ENCODE peak calls at places on chromosomes 11 and 22, in ten cellular contexts. Q is RWPE2; D is colonic mucosa; V is naive thymus-derived CD4-positive, alpha-beta T cell; J is stomach; M is H1; L is Peyer's patch; S is thoracic aorta; H is HL-60; N is mammary epithelial cell. R is an unnamed sample.

GRCh38 chr11:15201586-15201985 is 86.9 kb downstream of the INSC start:
- DNase-seq in Q (no peak), D (no peak), V (no peak), J (no peak), M (no peak), L (no peak), S (no peak), H (no peak), N (no peak), R (no peak)

GRCh38 chr11:68418671-68419070 is 41.9 kb upstream of the PPP6R3 start:
- DNase-seq in Q (no peak), D (no peak), V (no peak), J (no peak), M (no peak), L (no peak), S (no peak), H (no peak), N (no peak), R (no peak)

GRCh38 chr22:28885939-28886338 is 2.6 kb downstream of the ZNRF3 start:
- DNase-seq in Q (no peak), D (peak), V (no peak), J (peak), M (no peak), L (no peak), S (no peak), H (no peak), N (no peak), R (no peak)

GRCh38 chr11:45662665-45663485 is 2.5 kb downstream of the CHST1 start:
- DNase-seq in Q (no peak), D (no peak), V (no peak), J (no peak), M (no peak), L (no peak), S (peak), H (no peak), N (peak), R (no peak)

GRCh38 chr22:17501679-17502285 is 61.5 kb upstream of the SLC25A18 start:
- DNase-seq in Q (no peak), D (peak), V (peak), J (no peak), M (no peak), L (no peak), S (no peak), H (peak), N (peak), R (no peak)

GRCh38 chr11:128582496-128583366 is 4.6 kb downstream of the ETS1 start:
- DNase-seq in Q (peak), D (no peak), V (no peak), J (no peak), M (peak), L (no peak), S (no peak), H (peak), N (peak), R (no peak)

GRCh38 chr22:49321477-49322055 is 506.1 kb downstream of the BRD1 start:
- DNase-seq in Q (no peak), D (no peak), V (no peak), J (peak), M (no peak), L (no peak), S (no peak), H (no peak), N (no peak), R (no peak)

GRCh38 chr22:48863965-48864538 is 963.6 kb downstream of the BRD1 start:
- DNase-seq in Q (peak), D (no peak), V (no peak), J (no peak), M (no peak), L (no peak), S (no peak), H (no peak), N (no peak), R (no peak)

GRCh38 chr11:78168539-78169477 is 19.6 kb downstream of the KCTD21 start:
- DNase-seq in Q (no peak), D (peak), V (no peak), J (peak), M (no peak), L (no peak), S (peak), H (no peak), N (no peak), R (no peak)

GRCh38 chr11:33530824-33531223 is 169.8 kb downstream of the C11orf91 start:
- DNase-seq in Q (no peak), D (no peak), V (no peak), J (no peak), M (no peak), L (no peak), S (no peak), H (no peak), N (peak), R (no peak)
- H3K27ac ChIP-seq in Q (no peak), D (no peak), V (no peak), J (no peak), M (no peak), L (no peak), S (no peak), H (no peak), N (no peak), R (no peak)

GRCh38 chr11:43581370-43582023 is 99.0 kb upstream of the HSD17B12 start:
- DNase-seq in Q (no peak), D (no peak), V (no peak), J (no peak), M (no peak), L (no peak), S (no peak), H (no peak), N (no peak), R (no peak)
- H3K4me3 ChIP-seq in Q (peak), D (no peak), V (no peak), J (peak), M (peak), L (no peak), S (peak), H (peak), N (peak), R (peak)

DNA sequence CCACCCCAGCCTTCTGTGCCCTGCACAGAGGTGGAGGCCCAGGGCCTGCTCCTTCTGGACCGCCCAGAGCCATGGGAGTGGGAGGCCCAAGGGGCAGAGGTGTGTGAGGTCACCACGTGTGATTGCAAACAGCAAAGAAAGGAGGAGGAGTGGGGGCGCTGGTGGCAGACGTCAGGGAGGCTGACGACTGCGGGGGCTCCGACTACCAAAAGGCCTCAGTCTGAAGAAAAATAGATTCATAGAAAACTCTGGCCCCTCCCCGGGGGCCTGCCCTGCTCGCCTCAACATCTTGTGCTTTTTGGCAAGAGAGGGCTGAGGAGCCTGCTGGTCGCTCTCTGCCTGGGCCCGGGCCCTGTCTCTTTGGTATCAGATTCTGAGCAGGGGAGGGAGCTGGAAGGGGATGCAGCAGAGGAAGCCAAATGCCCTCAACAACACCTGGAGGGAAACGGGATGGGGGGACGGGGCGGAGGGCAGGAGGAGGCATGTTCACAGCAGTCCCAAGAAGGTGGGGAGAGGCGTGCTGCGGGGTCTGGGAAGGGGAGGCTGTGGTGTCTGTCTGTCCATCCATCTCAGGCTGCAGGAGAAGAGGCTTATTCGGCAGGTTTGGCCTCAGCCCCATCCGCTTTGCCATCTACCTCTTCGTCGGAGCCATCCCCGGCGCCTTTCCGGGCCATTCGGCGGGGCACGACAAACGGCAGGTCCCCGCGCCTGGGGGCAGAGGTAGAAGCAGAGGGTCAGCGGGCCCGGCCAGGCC is 29.3 kb downstream of the APOL1 start:
- DNase-seq in Q (no peak), D (no peak), V (no peak), J (no peak), M (no peak), L (no peak), S (no peak), H (no peak), N (no peak), R (no peak)
- H3K27ac ChIP-seq in Q (no peak), D (no peak), V (no peak), J (no peak), M (no peak), L (no peak), S (peak), H (no peak), N (no peak), R (no peak)

GRCh38 chr11:114301088-114301487 is 4.9 kb downstream of the NNMT start:
- DNase-seq in Q (no peak), D (no peak), V (no peak), J (no peak), M (no peak), L (no peak), S (no peak), H (no peak), N (no peak), R (no peak)
- H3K4me3 ChIP-seq in Q (no peak), D (no peak), V (no peak), J (peak), M (no peak), L (no peak), S (peak), H (no peak), N (no peak), R (peak)

DNA sequence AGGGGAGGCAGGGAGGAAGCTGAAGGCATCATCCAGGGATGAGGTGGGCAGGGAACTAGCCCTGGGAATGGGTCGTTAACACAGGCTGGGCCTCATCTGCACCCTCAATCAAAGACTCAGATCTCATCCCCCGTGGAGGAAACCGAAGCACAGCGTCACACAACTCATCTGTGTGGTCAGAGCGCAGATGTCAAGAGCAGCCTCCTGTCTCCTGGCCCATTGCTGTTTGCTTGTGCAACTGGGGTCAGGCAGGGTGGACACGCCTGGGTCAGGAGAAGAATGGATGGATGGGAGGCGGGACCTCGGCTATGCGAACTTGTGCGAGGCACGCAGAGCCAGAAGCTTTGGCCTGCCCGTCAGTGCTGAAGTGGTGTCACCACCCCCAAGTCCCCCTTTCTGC is 218.1 kb downstream of the CEP164 start:
- DNase-seq in Q (no peak), D (no peak), V (no peak), J (no peak), M (no peak), L (no peak), S (no peak), H (no peak), N (no peak), R (no peak)
- H3K27ac ChIP-seq in Q (no peak), D (no peak), V (no peak), J (no peak), M (no peak), L (no peak), S (no peak), H (no peak), N (no peak), R (no peak)

GRCh38 chr11:74641905-74642304 is 49.5 kb downstream of the POLD3 start:
- DNase-seq in Q (no peak), D (no peak), V (no peak), J (no peak), M (no peak), L (no peak), S (no peak), H (no peak), N (no peak), R (no peak)
- H3K4me3 ChIP-seq in Q (no peak), D (no peak), V (no peak), J (no peak), M (no peak), L (no peak), S (no peak), H (no peak), N (no peak), R (no peak)

DNA sequence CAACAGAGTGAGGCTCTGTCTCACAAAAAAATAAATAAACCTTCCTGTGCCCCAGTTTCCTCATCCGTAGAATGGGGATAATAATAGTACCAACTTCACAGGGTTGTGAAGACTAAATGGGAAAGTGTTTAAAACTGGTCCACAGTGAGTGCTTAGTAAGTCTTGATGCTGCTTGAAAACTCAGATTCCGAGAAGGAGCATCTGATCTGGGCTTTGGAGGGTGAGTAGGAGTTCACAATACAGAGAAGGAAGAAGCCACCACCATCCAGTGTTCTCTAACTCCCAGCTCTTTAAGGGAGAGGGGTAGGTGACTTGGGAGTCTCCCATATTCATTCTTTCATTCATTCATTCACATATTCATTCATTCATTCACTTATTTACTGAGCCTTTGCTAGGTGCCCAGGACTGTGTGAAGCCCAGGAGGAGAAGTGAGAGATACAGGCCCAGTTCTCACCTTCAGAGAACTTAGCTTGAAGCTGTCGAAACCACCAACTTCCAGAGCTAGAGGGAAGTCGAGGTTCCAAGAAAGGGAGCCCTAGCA is 17.7 kb downstream of the CYTH4 start:
- DNase-seq in Q (no peak), D (no peak), V (no peak), J (no peak), M (no peak), L (no peak), S (no peak), H (no peak), N (no peak), R (no peak)
- H3K27ac ChIP-seq in Q (no peak), D (no peak), V (peak), J (no peak), M (no peak), L (peak), S (no peak), H (peak), N (no peak), R (peak)

GRCh38 chr11:73140213-73141030 is 1.7 kb downstream of the FCHSD2 start:
- DNase-seq in Q (no peak), D (peak), V (peak), J (peak), M (no peak), L (peak), S (no peak), H (no peak), N (peak), R (no peak)

GRCh38 chr11:73141031-73141308 is 1.1 kb downstream of the FCHSD2 start:
- DNase-seq in Q (no peak), D (peak), V (no peak), J (no peak), M (no peak), L (peak), S (no peak), H (no peak), N (peak), R (no peak)

GRCh38 chr11:73141309-73142127 is 600 bp downstream of the FCHSD2 start:
- DNase-seq in Q (peak), D (peak), V (peak), J (peak), M (no peak), L (peak), S (no peak), H (peak), N (peak), R (no peak)

GRCh38 chr11:73137942-73138274 is 4.2 kb downstream of the FCHSD2 start:
- DNase-seq in Q (no peak), D (no peak), V (no peak), J (no peak), M (no peak), L (no peak), S (no peak), H (no peak), N (no peak), R (no peak)

GRCh38 chr11:73139476-73140198 is 2.5 kb downstream of the FCHSD2 start:
- DNase-seq in Q (no peak), D (no peak), V (no peak), J (no peak), M (no peak), L (no peak), S (no peak), H (no peak), N (no peak), R (no peak)
- H3K4me3 ChIP-seq in Q (no peak), D (no peak), V (no peak), J (peak), M (peak), L (peak), S (peak), H (no peak), N (peak), R (peak)

DNA sequence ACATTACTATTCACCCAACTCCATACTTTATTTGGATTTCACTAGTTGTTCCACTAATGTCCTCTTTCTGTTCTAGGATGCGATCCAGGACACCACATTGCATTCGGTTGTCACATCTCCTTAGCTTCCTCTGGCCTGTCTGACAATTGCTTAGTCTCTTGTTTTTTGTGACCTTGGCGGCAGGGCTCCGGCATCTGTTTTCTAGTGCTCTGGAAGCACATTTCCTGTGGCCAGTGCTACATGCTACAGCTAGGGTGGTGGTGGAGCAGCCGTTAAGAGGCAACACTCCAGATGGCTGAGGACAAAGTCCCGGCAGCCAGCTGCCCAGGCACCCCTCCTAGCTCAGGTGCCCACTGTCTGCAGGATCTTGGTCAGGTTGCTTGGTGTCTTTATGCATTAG is 6.8 kb downstream of the STX3 start:
- DNase-seq in Q (no peak), D (no peak), V (no peak), J (no peak), M (no peak), L (no peak), S (no peak), H (peak), N (no peak), R (no peak)
- H3K27ac ChIP-seq in Q (no peak), D (no peak), V (no peak), J (no peak), M (no peak), L (no peak), S (no peak), H (peak), N (no peak), R (no peak)

R was measured in esophagus squamous epithelium.